ENCODE peak calls at places on chromosomes 2 and 18, in six cellular contexts. P, I, U, B, M and C are unnamed samples.

GRCh38 chr18:50629148-50629631 is 69.3 kb downstream of the MAPK4 start:
- DNase-seq in I (no peak), P (no peak), U (no peak), B (no peak), M (no peak), C (no peak)

GRCh38 chr2:38653715-38654494 is 12.0 kb upstream of the GALM start:
- DNase-seq in U (no peak), M (peak), P (peak), B (no peak), I (no peak), C (no peak)

GRCh38 chr2:53672881-53673522 is 94.6 kb upstream of the CHAC2 start:
- DNase-seq in U (no peak), P (peak), I (no peak), B (no peak), M (peak), C (peak)

GRCh38 chr2:121532347-121532766 is 1.7 kb downstream of the RNU4ATAC start:
- DNase-seq in M (peak), I (no peak), P (peak), U (no peak), B (no peak), C (peak)

GRCh38 chr2:205732314-205732713 is 50.0 kb downstream of the NRP2 start:
- DNase-seq in U (no peak), M (no peak), I (no peak), B (no peak), P (no peak), C (no peak)

GRCh38 chr2:171837736-171838135 is 56.3 kb downstream of the SLC25A12 start:
- DNase-seq in U (no peak), M (no peak), P (peak), B (no peak), I (no peak), C (no peak)

GRCh38 chr2:217599906-217600305 is 402.9 kb downstream of the TNS1 start:
- DNase-seq in P (peak), U (no peak), B (no peak), M (no peak), I (no peak), C (peak)

GRCh38 chr2:133287709-133288108 is 280.6 kb downstream of the NCKAP5 start:
- DNase-seq in B (no peak), I (no peak), M (no peak), U (no peak), P (peak), C (peak)

GRCh38 chr2:38148501-38148900 is 72.5 kb upstream of the CYP1B1 start:
- DNase-seq in B (no peak), U (no peak), P (peak), M (peak), I (no peak), C (peak)

GRCh38 chr18:7523772-7524171 is 43.3 kb upstream of the PTPRM start:
- DNase-seq in I (no peak), P (no peak), U (no peak), B (no peak), M (peak), C (no peak)

GRCh38 chr18:20971886-20972267 is 139.7 kb downstream of the ROCK1 start:
- DNase-seq in I (no peak), M (peak), U (no peak), B (no peak), P (peak), C (peak)

GRCh38 chr18:42187611-42188378 is 232.8 kb downstream of the PIK3C3 start:
- DNase-seq in B (no peak), I (no peak), U (no peak), P (no peak), M (no peak), C (no peak)

GRCh38 chr2:198957183-198957582 is 500.6 kb downstream of the SATB2 start:
- DNase-seq in U (no peak), I (no peak), P (no peak), B (no peak), M (no peak), C (no peak)

GRCh38 chr2:105768961-105769452 is 24.3 kb downstream of the NCK2 start:
- DNase-seq in B (no peak), P (peak), U (no peak), M (no peak), I (no peak), C (peak)

GRCh38 chr2:203432811-203433210 is 102.3 kb downstream of the RAPH1 start:
- DNase-seq in P (no peak), M (no peak), B (no peak), I (no peak), U (no peak), C (no peak)

GRCh38 chr2:8049111-8049720 is 632.6 kb upstream of the ID2 start:
- DNase-seq in P (no peak), B (no peak), M (no peak), U (no peak), I (no peak), C (peak)

GRCh38 chr2:195741191-195741590 is 84.2 kb downstream of the SLC39A10 start:
- DNase-seq in I (no peak), U (no peak), B (no peak), P (no peak), M (no peak), C (no peak)

GRCh38 chr2:207258191-207258991 is 92.6 kb upstream of the KLF7 start:
- DNase-seq in P (peak), I (no peak), U (no peak), B (no peak), M (peak), C (peak)

GRCh38 chr2:194087089-194087488 is 1569.9 kb upstream of the SLC39A10 start:
- DNase-seq in U (no peak), B (no peak), I (no peak), P (no peak), M (no peak), C (no peak)

GRCh38 chr18:2911533-2911932 is 64.7 kb downstream of the EMILIN2 start:
- DNase-seq in B (no peak), U (no peak), M (no peak), P (no peak), I (no peak), C (no peak)
- H4K91ac ChIP-seq in B (no peak), U (no peak), M (no peak), P (no peak), I (no peak), C (no peak)

DNA sequence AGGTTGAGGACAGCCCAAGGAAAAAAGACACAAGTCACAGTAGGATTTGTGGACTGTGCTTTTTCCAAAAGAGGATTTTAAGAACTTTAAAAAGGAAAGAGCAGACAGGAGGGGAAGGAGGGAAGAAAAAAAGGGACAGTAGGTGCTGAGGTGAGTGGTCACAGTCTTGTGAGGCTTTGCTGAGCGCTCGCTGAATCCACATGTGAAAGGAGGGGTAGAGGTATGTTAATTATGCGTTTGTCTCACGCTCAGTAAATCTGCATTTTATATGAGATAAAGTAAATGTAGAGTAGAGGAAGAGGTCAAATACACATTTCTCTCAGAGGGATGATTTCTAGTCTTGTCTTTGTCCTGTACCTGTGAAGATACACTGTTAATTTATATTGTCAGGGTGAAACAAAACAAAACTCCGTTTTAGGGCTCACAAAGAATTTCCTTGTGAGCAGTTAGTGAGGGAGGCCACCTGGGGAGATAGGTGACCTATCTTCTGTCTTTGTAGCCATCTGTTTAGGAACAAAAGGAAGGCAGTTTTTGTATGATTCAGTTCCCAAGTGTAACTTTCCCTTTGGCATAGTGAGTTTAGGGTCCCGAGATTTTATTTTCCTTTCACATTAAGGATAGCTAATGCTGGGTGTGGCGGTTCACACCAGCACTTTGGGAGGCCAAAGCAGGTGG is 25.3 kb downstream of the GNAL start:
- DNase-seq in B (no peak), U (no peak), M (no peak), I (no peak), P (no peak), C (no peak)
- H3K23ac ChIP-seq in B (no peak), U (no peak), M (no peak), I (no peak), P (no peak), C (no peak)

GRCh38 chr2:197200657-197201056 is 109.9 kb downstream of the ANKRD44 start:
- DNase-seq in I (no peak), M (no peak), P (no peak), U (no peak), B (no peak), C (no peak)
- H3K27ac ChIP-seq in I (no peak), M (no peak), P (no peak), U (no peak), B (no peak), C (no peak)

GRCh38 chr2:191029280-191029908 is 15.4 kb upstream of the STAT1 start:
- DNase-seq in P (no peak), U (no peak), M (no peak), I (no peak), B (no peak), C (no peak)
- H4K91ac ChIP-seq in P (no peak), U (no peak), M (no peak), I (no peak), B (no peak), C (no peak)